ENCODE peak calls at places on chromosomes 5 and 9, in six cellular contexts. W, L, P, V, K and G are unnamed samples.
A peak's percentile ranks its signal among the peaks of the same experiment; 100 is the strongest.

GRCh38 chr9:87578625-87579024 is 81.0 kb downstream of the DAPK1 start:
- DNase-seq in W (no peak), L (no peak), P (no peak), V (no peak), K (no peak), G (no peak)

GRCh38 chr9:92631452-92632211 is 38.3 kb downstream of the IPPK start:
- DNase-seq in W (no peak), L (no peak), P (no peak), V (peak; percentile 21), K (no peak), G (no peak)

GRCh38 chr9:8860925-8861324 is 1061.3 kb upstream of the DMAC1 start:
- DNase-seq in W (no peak), L (no peak), P (no peak), V (no peak), K (no peak), G (no peak)

GRCh38 chr9:75993434-75993833 is 103.0 kb downstream of the PCSK5 start:
- DNase-seq in W (no peak), L (peak; percentile 81), P (no peak), V (no peak), K (no peak), G (no peak)

GRCh38 chr5:53263151-53263550 is 153.6 kb upstream of the MOCS2 start:
- DNase-seq in W (no peak), L (no peak), P (no peak), V (no peak), K (no peak), G (no peak)

GRCh38 chr9:114275246-114275994 is 47.5 kb upstream of the ORM1 start:
- DNase-seq in W (no peak), L (no peak), P (no peak), V (peak; percentile 68), K (peak; percentile 5), G (no peak)

GRCh38 chr5:13664377-13664776 is 280.1 kb downstream of the DNAH5 start:
- DNase-seq in W (no peak), L (peak; percentile 21), P (no peak), V (no peak), K (no peak), G (no peak)

GRCh38 chr5:139671096-139671841 is 23.1 kb downstream of the CXXC5 start:
- DNase-seq in W (no peak), L (no peak), P (no peak), V (no peak), K (peak; percentile 49), G (no peak)

GRCh38 chr5:41539454-41539853 is 29.1 kb upstream of the PLCXD3 start:
- DNase-seq in W (no peak), L (no peak), P (no peak), V (no peak), K (no peak), G (no peak)

GRCh38 chr9:111399772-111400563 is 69.9 kb upstream of the OR2K2 start:
- DNase-seq in W (no peak), L (peak; percentile 67), P (no peak), V (no peak), K (peak; percentile 22), G (no peak)

GRCh38 chr9:88173378-88173999 is 35.2 kb upstream of the SPATA31C2 start:
- DNase-seq in W (no peak), L (peak; percentile 87), P (peak; percentile 46), V (no peak), K (peak; percentile 64), G (peak; percentile 31)

GRCh38 chr5:74651710-74652109 is 11.2 kb upstream of the ENC1 start:
- DNase-seq in W (peak; percentile 37), L (no peak), P (no peak), V (no peak), K (peak; percentile 67), G (no peak)

GRCh38 chr9:69421908-69422801 is 97.1 kb downstream of the ENTREP1 start:
- DNase-seq in W (peak; percentile 58), L (peak; percentile 62), P (peak; percentile 40), V (peak; percentile 77), K (peak; percentile 55), G (peak; percentile 18)

GRCh38 chr5:308672-309271 is 12.7 kb upstream of the AHRR start:
- DNase-seq in W (no peak), L (no peak), P (no peak), V (no peak), K (no peak), G (no peak)

GRCh38 chr5:146107901-146108300 is 2.5 kb upstream of the PLAC8L1 start:
- DNase-seq in W (no peak), L (no peak), P (no peak), V (no peak), K (no peak), G (no peak)

GRCh38 chr9:4366649-4367330 is 66.9 kb upstream of the GLIS3 start:
- DNase-seq in W (no peak), L (peak; percentile 74), P (no peak), V (peak; percentile 66), K (peak; percentile 64), G (no peak)

GRCh38 chr5:52963636-52964035 is 25.5 kb upstream of the ITGA2 start:
- DNase-seq in W (no peak), L (no peak), P (no peak), V (no peak), K (no peak), G (no peak)

GRCh38 chr5:172101547-172102225 is 86.3 kb downstream of the STK10 start:
- DNase-seq in W (no peak), L (no peak), P (no peak), V (no peak), K (no peak), G (no peak)

GRCh38 chr5:91164424-91164823 is 218.7 kb downstream of the ARRDC3 start:
- DNase-seq in W (no peak), L (no peak), P (no peak), V (no peak), K (no peak), G (no peak)

GRCh38 chr5:129724647-129725046 is 23.2 kb upstream of the MINAR2 start:
- DNase-seq in W (no peak), L (no peak), P (no peak), V (no peak), K (no peak), G (no peak)

GRCh38 chr9:122056484-122056883 is 36.6 kb downstream of the TTLL11 start:
- DNase-seq in W (no peak), L (no peak), P (no peak), V (no peak), K (no peak), G (no peak)

GRCh38 chr9:36911601-36912412 is 122.3 kb downstream of the PAX5 start:
- DNase-seq in W (no peak), L (no peak), P (no peak), V (peak; percentile 54), K (no peak), G (no peak)

GRCh38 chr9:91572044-91572443 is 148.4 kb upstream of the NFIL3 start:
- DNase-seq in W (peak; percentile 19), L (no peak), P (no peak), V (no peak), K (no peak), G (no peak)

GRCh38 chr9:16121593-16121992 is 568.8 kb downstream of the CCDC171 start:
- DNase-seq in W (no peak), L (no peak), P (no peak), V (no peak), K (no peak), G (no peak)

GRCh38 chr9:126411225-126411947 is 84.8 kb downstream of the MVB12B start:
- DNase-seq in W (no peak), L (no peak), P (no peak), V (no peak), K (no peak), G (no peak)
- H3K4me3 ChIP-seq in W (no peak overlapping the region), L (no peak overlapping the region), P (no peak overlapping the region), V (no peak overlapping the region), K (no peak overlapping the region), G (no peak overlapping the region)

GRCh38 chr5:176388003-176388340 is 426 bp downstream of the NOP16 start:
- DNase-seq in W (no peak), L (peak; percentile 36), P (no peak), V (no peak), K (no peak), G (no peak)
- TF ChIP-seq POLR2A in W (no peak), L (no peak), P (no peak), V (no peak), K (no peak), G (no peak)

DNA sequence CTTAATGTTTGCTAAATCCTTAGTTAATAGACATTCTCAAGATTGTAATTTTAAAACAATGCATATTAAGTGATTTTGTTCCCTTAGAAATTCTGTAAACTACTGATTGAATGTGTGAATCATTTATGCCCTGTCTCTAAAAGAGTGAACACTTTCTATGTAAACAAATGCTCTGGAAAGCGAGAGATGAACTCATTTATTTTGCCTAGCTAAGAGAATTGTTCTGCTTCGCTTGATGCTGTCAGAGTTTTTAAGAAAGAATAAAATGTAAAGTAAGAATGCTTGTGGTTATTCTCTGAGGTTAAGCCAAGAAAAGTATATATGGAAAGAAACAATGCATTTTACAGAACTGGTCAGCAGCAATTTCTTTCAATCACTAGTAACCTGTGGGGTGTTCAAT is 347.4 kb upstream of the NUDT12 start:
- DNase-seq in W (no peak), L (no peak), P (no peak), V (no peak), K (no peak), G (no peak)
- H3K4me1 ChIP-seq in W (no peaks in the 10 kb centered on the region), L (no peaks in the 10 kb centered on the region), P (no peaks in the 10 kb centered on the region), V (no peaks in the 10 kb centered on the region), K (no peaks in the 10 kb centered on the region), G (no peaks in the 10 kb centered on the region)

GRCh38 chr9:73841018-73841417 is 656.1 kb upstream of the RORB start:
- DNase-seq in W (no peak), L (no peak), P (no peak), V (no peak), K (no peak), G (no peak)

GRCh38 chr9:73845539-73845938 is 651.6 kb upstream of the RORB start:
- DNase-seq in W (no peak), L (no peak), P (no peak), V (no peak), K (no peak), G (no peak)

GRCh38 chr9:73847536-73847935 is 649.6 kb upstream of the RORB start:
- DNase-seq in W (no peak), L (no peak), P (no peak), V (no peak), K (no peak), G (no peak)

GRCh38 chr9:73845954-73846690 is 651.0 kb upstream of the RORB start:
- DNase-seq in W (no peak), L (no peak), P (no peak), V (no peak), K (no peak), G (no peak)
- H3K4me3 ChIP-seq in W (no peak overlapping the region), L (no peak overlapping the region), P (no peak overlapping the region), V (no peak overlapping the region), K (no peak overlapping the region), G (no peak overlapping the region)

DNA sequence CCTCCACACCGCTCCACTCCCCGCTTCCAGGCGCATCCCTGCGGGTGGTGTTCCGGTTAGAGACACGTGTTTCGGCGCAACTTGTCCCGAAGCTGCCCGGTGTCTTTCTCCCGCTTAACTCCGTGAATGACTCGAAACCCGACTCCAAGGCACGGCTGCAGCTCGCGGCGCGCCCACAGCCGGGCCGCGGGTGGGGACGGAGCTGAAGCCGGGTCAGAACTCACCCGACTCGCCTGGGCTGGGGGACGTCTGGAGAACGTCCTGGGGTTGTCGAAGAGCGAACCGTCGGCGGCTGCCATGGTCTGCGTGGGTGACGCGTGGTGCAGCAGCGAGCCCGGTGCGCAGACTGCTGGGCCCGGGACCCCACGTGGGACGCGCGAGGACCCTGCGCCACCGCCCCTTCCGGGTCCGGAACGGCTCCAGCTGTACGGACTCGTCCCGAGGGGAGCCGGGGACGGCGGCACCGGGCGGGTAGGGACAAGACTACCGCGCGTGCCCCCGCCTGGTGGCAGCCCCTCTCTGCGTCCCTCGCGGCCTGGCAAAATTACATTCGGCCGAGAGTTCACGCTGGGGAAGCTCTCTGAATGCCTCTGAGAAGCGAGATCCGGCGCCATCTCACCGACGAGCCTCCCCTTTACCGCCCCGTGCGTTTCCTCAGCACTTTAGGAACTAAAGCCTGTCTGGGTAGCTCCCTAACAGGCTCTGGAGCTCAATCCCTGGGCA is at the start of gene DDX31:
- DNase-seq in W (peak; percentile 68), L (peak; percentile 86), P (peak; percentile 87), V (peak; percentile 89), K (peak; percentile 85), G (peak; percentile 91)
- TF ChIP-seq POLR2A in W (no peak), L (peak; percentile 95), P (peak; percentile 69), V (no peak), K (peak; percentile 42), G (peak; percentile 58)